ENCODE peak calls at places on chromosomes 2 and 18, in seven cellular contexts. H is mesendoderm, N is H1, D is IMR-90, P is H9, U is neuronal stem cell, M is trophoblast cell. O is an unnamed sample.

GRCh38 chr2:152433814-152434213 is 98.8 kb downstream of the FMNL2 start:
- DNase-seq in H (no peak), N (no peak), D (no peak), P (no peak), U (no peak), M (no peak), O (no peak)

GRCh38 chr18:8792688-8793316 is 87.4 kb downstream of the MTCL1 start:
- DNase-seq in H (no peak), N (no peak), D (no peak), P (no peak), U (no peak), M (no peak), O (no peak)

GRCh38 chr2:8090748-8091700 is 590.8 kb upstream of the ID2 start:
- DNase-seq in H (peak), N (no peak), D (peak), P (no peak), U (no peak), M (peak), O (peak)

GRCh38 chr2:130850788-130851623 is 14.3 kb downstream of the ARHGEF4 start:
- DNase-seq in H (no peak), N (no peak), D (no peak), P (no peak), U (no peak), M (no peak), O (no peak)

GRCh38 chr18:48810805-48811204 is 140.0 kb downstream of the SMAD7 start:
- DNase-seq in H (no peak), N (no peak), D (peak), P (no peak), U (no peak), M (no peak), O (no peak)

GRCh38 chr18:79903071-79903635 is 48.3 kb downstream of the SLC66A2 start:
- DNase-seq in H (no peak), N (peak), D (no peak), P (peak), U (no peak), M (no peak), O (no peak)

GRCh38 chr2:119227346-119227745 is 3.7 kb downstream of the STEAP3 start:
- DNase-seq in H (no peak), N (no peak), D (no peak), P (no peak), U (no peak), M (no peak), O (no peak)

GRCh38 chr2:231159306-231159705 is 34.5 kb upstream of the HTR2B start:
- DNase-seq in H (no peak), N (no peak), D (no peak), P (no peak), U (no peak), M (no peak), O (peak)

GRCh38 chr2:200310545-200310971 is 4.1 kb downstream of the SPATS2L start:
- DNase-seq in H (peak), N (no peak), D (peak), P (no peak), U (no peak), M (no peak), O (peak)
- H3K23ac ChIP-seq in H (no peak), N (no peak), D (peak), P (no peak), U (no peak), M (no peak), O (no peak)

DNA sequence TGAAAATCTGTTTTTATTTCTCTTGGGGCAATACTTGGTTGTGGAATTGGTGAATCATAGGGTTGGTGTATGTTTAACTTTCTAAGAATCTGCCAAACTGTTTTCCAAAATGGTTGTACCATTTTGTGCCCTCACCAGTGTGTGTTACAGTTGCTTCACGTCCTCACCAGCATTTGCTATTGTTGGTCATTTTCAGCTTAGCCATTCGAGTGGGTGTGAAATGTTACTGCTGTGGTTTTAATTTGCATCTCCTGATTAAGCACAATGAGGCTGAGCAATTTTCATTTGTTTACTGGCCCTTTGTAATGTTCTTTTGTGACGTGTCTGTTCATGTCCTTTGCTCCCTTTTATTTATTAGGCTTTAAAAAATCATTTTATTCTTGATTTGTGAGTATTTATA is 49.7 kb downstream of the FOSL2 start:
- DNase-seq in H (no peak), N (no peak), D (no peak), P (no peak), U (no peak), M (no peak), O (no peak)
- H4K8ac ChIP-seq in H (no peak), N (no peak), D (no peak), P (no peak), U (no peak), M (no peak), O (no peak)

GRCh38 chr2:184190725-184191124 is 407.6 kb upstream of the ZNF804A start:
- DNase-seq in H (no peak), N (no peak), D (no peak), P (no peak), U (no peak), M (no peak), O (no peak)

GRCh38 chr2:184187421-184187971 is 410.8 kb upstream of the ZNF804A start:
- DNase-seq in H (no peak), N (no peak), D (no peak), P (no peak), U (no peak), M (no peak), O (no peak)

GRCh38 chr2:184186436-184186835 is 411.9 kb upstream of the ZNF804A start:
- DNase-seq in H (no peak), N (no peak), D (no peak), P (no peak), U (no peak), M (no peak), O (no peak)
- H3K23ac ChIP-seq in H (no peak), N (no peak), D (no peak), P (no peak), U (no peak), M (no peak), O (no peak)

GRCh38 chr2:101080214-101081068 is 70.7 kb downstream of the TBC1D8 start:
- DNase-seq in H (no peak), N (no peak), D (no peak), P (no peak), U (no peak), M (no peak), O (no peak)
- H4K8ac ChIP-seq in H (no peak), N (no peak), D (no peak), P (no peak), U (no peak), M (no peak), O (no peak)

GRCh38 chr18:25141796-25142365 is 210.1 kb downstream of the ZNF521 start:
- DNase-seq in H (no peak), N (no peak), D (no peak), P (no peak), U (no peak), M (no peak), O (no peak)
- H3K23ac ChIP-seq in H (no peak), N (no peak), D (no peak), P (no peak), U (no peak), M (no peak), O (no peak)

GRCh38 chr2:53210538-53210937 is 557.1 kb upstream of the CHAC2 start:
- DNase-seq in H (peak), N (no peak), D (no peak), P (peak), U (no peak), M (no peak), O (no peak)
- H4K8ac ChIP-seq in H (peak), N (no peak), D (no peak), P (no peak), U (no peak), M (no peak), O (no peak)

GRCh38 chr2:63755216-63755615 is 86.5 kb upstream of the UGP2 start:
- DNase-seq in H (no peak), N (no peak), D (peak), P (no peak), U (no peak), M (no peak), O (no peak)
- H3K23ac ChIP-seq in H (no peak), N (no peak), D (no peak), P (no peak), U (no peak), M (no peak), O (no peak)

GRCh38 chr18:70394672-70395071 is 105.8 kb downstream of the SOCS6 start:
- DNase-seq in H (no peak), N (no peak), D (no peak), P (no peak), U (no peak), M (no peak), O (no peak)

GRCh38 chr18:70400473-70400872 is 111.6 kb downstream of the SOCS6 start:
- DNase-seq in H (no peak), N (no peak), D (no peak), P (no peak), U (no peak), M (no peak), O (no peak)

GRCh38 chr18:70398076-70398475 is 109.2 kb downstream of the SOCS6 start:
- DNase-seq in H (no peak), N (no peak), D (no peak), P (no peak), U (no peak), M (no peak), O (no peak)

DNA sequence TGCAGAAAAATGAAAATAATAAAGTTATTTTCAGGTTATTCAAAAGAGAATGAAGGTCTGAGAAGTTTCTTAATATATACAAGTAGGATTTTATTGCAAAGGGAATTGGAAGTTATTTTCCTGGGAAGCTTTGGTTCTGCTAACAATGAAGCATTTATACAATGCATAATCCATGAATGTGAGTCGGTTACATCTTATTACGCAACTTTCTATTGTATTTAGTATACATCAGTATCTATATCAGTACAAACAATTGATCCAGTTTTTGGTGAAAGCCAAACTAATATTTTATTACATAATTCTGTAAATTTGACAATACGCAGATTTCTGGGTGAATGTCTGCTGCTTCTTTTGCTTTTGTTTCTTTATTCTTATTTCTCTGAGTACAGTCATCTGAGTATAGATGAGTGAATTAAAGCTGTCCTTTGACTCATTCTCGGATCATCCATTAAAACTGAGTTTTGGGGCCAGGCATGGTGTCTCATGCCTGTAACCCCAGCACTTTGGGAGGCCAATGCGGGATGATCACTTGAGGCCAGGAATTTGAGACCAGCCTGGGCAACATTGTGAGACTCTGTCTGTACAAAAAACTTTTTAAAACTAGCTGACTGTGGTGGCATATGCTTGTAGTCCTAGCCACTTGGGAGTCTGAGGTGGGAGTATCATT is 108.5 kb downstream of the SOCS6 start:
- DNase-seq in H (no peak), N (no peak), D (peak), P (no peak), U (no peak), M (no peak), O (no peak)
- H4K8ac ChIP-seq in H (no peak), N (no peak), D (no peak), P (no peak), U (no peak), M (no peak), O (no peak)

GRCh38 chr2:96914332-96914731 is 44.5 kb upstream of the SEMA4C start:
- DNase-seq in H (no peak), N (no peak), D (peak), P (no peak), U (no peak), M (no peak), O (no peak)
- H3K23ac ChIP-seq in H (no peak), N (no peak), D (no peak), P (no peak), U (no peak), M (no peak), O (no peak)

GRCh38 chr2:134592380-134592779 is 126.4 kb downstream of the TMEM163 start:
- DNase-seq in H (no peak), N (no peak), D (no peak), P (no peak), U (no peak), M (no peak), O (no peak)
- H4K8ac ChIP-seq in H (no peak), N (no peak), D (no peak), P (no peak), U (no peak), M (no peak), O (no peak)